ENCODE peak calls at places on chromosomes 13 and 19, in five cellular contexts. Q, K, M, U and N are unnamed samples.

GRCh38 chr19:53647792-53648191 is 16.0 kb downstream of the DPRX start:
- DNase-seq in Q (no peak), M (no peak), U (no peak), K (no peak), N (no peak)

GRCh38 chr13:24221007-24221406 is 60.5 kb downstream of the SPATA13 start:
- DNase-seq in K (peak; percentile 76), U (peak; percentile 84), Q (peak; percentile 3), M (no peak), N (no peak)

GRCh38 chr13:113951246-113951999 is 22.5 kb downstream of the C13orf46 start:
- DNase-seq in M (peak; percentile 85), Q (peak; percentile 81), K (peak; percentile 63), U (peak; percentile 23), N (peak; percentile 45)

GRCh38 chr13:36432106-36432544 is at the start of gene CCNA1:
- DNase-seq in M (peak; percentile 91), U (no peak), Q (peak; percentile 27), K (peak; percentile 10), N (no peak)

GRCh38 chr19:51712461-51713081 is 11.2 kb downstream of the HAS1 start:
- DNase-seq in Q (peak; percentile 65), U (no peak), K (peak; percentile 83), M (peak; percentile 51), N (peak; percentile 35)

GRCh38 chr19:32599736-32600157 is 18.8 kb downstream of the PDCD5 start:
- DNase-seq in U (peak; percentile 57), K (peak; percentile 85), Q (peak; percentile 80), M (no peak), N (peak; percentile 69)

GRCh38 chr19:18193388-18194207 is 580 bp downstream of the MPV17L2 start:
- DNase-seq in U (no peak), M (no peak), Q (peak; percentile 49), K (no peak), N (no peak)

GRCh38 chr13:28129911-28130693 is 8.2 kb upstream of the PAN3 start:
- DNase-seq in U (no peak), K (no peak), Q (no peak), M (no peak), N (peak; percentile 4)

GRCh38 chr19:44571830-44572661 is 41.3 kb upstream of the IGSF23 start:
- DNase-seq in U (no peak), M (no peak), K (no peak), Q (no peak), N (no peak)

GRCh38 chr13:77571956-77572355 is 36.5 kb downstream of the SCEL start:
- DNase-seq in M (no peak), K (no peak), U (no peak), Q (no peak), N (no peak)

GRCh38 chr19:2479556-2480194 is 3.7 kb downstream of the GADD45B start:
- DNase-seq in K (no peak), M (no peak), Q (no peak), U (no peak), N (no peak)

GRCh38 chr13:107202371-107203023 is 634.6 kb upstream of the ARGLU1 start:
- DNase-seq in Q (no peak), U (peak; percentile 54), K (no peak), M (no peak), N (peak; percentile 61)

GRCh38 chr13:50401721-50402510 is 386.7 kb downstream of the KCNRG start:
- DNase-seq in M (no peak), U (no peak), K (no peak), Q (no peak), N (peak; percentile 76)

GRCh38 chr19:35433448-35433847 is 14.6 kb upstream of the FFAR2 start:
- DNase-seq in K (no peak), Q (no peak), M (no peak), U (no peak), N (no peak)

GRCh38 chr19:44587863-44588752 is 25.3 kb upstream of the IGSF23 start:
- DNase-seq in Q (peak; percentile 80), M (no peak), K (peak; percentile 84), U (peak; percentile 51), N (peak; percentile 96)

GRCh38 chr19:29006057-29006735 is 206.8 kb downstream of the UQCRFS1 start:
- DNase-seq in Q (no peak), K (no peak), M (no peak), U (no peak), N (peak; percentile 57)

GRCh38 chr19:6061420-6062130 is 48.7 kb downstream of the RFX2 start:
- DNase-seq in M (no peak), K (no peak), U (no peak), Q (no peak), N (no peak)

GRCh38 chr19:8577247-8577646 is at the start of gene MYO1F:
- DNase-seq in Q (peak; percentile 58), M (no peak), K (no peak), U (no peak), N (no peak)

GRCh38 chr13:102122147-102122546 is 279.7 kb downstream of the FGF14 start:
- DNase-seq in Q (no peak), K (no peak), M (no peak), U (no peak), N (no peak)

GRCh38 chr13:107233541-107233940 is 665.6 kb upstream of the ARGLU1 start:
- DNase-seq in M (no peak), U (no peak), K (no peak), Q (no peak), N (no peak)

GRCh38 chr13:44068737-44069136 is 189.0 kb downstream of the LACC1 start:
- DNase-seq in K (peak; percentile 50), Q (no peak), U (no peak), M (no peak), N (peak; percentile 86)

GRCh38 chr13:23810842-23811241 is 78.4 kb downstream of the MIPEP start:
- DNase-seq in Q (no peak), K (no peak), U (no peak), M (no peak), N (no peak)

GRCh38 chr13:63690672-63691071 is 2275.0 kb upstream of the PCDH20 start:
- DNase-seq in U (no peak), Q (no peak), K (no peak), M (no peak), N (peak; percentile 26)

GRCh38 chr13:27053235-27053884 is 118.3 kb downstream of the USP12 start:
- DNase-seq in K (no peak), M (no peak), Q (peak; percentile 58), U (no peak), N (no peak)

GRCh38 chr13:101941095-101941777 is 460.6 kb downstream of the FGF14 start:
- DNase-seq in Q (no peak), U (no peak), M (no peak), K (peak; percentile 6), N (peak; percentile 2)

GRCh38 chr19:18416778-18417249 is 2.4 kb upstream of the SSBP4 start:
- DNase-seq in U (peak; percentile 70), K (peak; percentile 91), Q (peak; percentile 97), M (peak; percentile 86), N (peak; percentile 78)

GRCh38 chr13:51797664-51798488 is 6.1 kb downstream of the DHRS12 start:
- DNase-seq in M (peak; percentile 55), Q (peak; percentile 62), K (peak; percentile 67), U (peak; percentile 66), N (peak; percentile 69)

GRCh38 chr13:94382960-94383359 is 96.5 kb downstream of the DCT start:
- DNase-seq in Q (no peak), M (no peak), U (no peak), K (no peak), N (no peak)

GRCh38 chr19:33293255-33294057 is 8.9 kb downstream of the CEBPA start:
- DNase-seq in K (peak; percentile 89), M (no peak), U (peak; percentile 93), Q (peak; percentile 38), N (peak; percentile 71)

GRCh38 chr13:79096099-79096498 is 310.0 kb downstream of the RBM26 start:
- DNase-seq in U (no peak), Q (no peak), K (no peak), M (no peak), N (no peak)

GRCh38 chr13:26050568-26051230 is 1.1 kb downstream of the SHISA2 start:
- DNase-seq in K (peak; percentile 2), Q (no peak), U (no peak), M (peak; percentile 80), N (no peak)
- TF ChIP-seq USF2 in K (no peak), Q (no peak), U (no peak), M (no peak), N (no peak)

DNA sequence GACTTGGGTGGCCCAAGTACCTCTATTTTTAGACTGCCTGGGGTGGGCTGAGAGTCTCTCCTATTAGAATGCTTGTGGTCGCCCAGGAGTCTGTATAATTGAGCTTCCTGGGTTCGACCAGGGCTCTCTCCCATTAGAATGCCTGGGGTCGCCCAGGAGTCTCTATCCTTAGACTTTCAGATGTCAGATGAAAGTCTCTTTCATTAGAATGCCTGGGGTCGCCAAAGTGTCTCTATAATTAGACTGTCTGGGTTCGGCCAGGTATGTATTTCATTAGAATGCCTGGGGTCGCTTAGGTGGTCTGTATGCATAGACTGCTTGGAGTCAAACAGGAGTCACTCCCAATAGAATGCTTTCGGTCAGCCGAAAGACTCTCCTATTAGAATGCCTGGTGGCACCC is 1471.7 kb downstream of the UQCRFS1 start:
- DNase-seq in Q (no peak), K (no peak), M (no peak), U (no peak), N (no peak)
- TF ChIP-seq MAFK in Q (no peak), K (no peak), M (no peak), U (no peak), N (no peak)

DNA sequence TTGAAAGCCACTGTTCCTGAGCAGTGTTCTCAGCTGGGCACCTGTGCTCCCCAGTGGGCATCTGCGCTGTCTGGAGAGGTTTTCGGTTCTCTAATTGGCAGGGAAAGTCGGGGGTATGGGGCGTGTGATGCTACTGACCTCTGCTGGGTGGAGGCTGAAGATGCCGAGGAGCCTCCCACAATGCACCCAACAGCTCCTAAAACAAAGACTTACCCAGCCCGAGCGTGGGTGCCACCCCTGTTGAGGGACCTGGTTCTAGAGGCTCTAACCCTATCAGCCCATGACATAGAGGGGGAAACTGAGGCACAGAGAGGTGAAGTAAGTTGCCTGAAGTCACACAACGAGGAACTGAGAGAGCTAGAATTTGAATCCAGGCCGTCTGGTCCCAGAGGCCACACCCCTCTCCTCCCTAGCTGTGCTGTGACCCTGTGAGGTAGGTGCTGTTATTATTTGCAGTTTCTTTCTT is 2.3 kb downstream of the SPACA4 start:
- DNase-seq in M (peak; percentile 76), U (peak; percentile 42), Q (peak; percentile 69), K (peak; percentile 83), N (no peak)
- TF ChIP-seq USF2 in M (no peak), U (no peak), Q (no peak), K (no peak), N (no peak)

GRCh38 chr19:58407658-58408151 is 744 bp upstream of the ZNF584 start:
- DNase-seq in K (no peak), U (peak; percentile 57), M (no peak), Q (peak; percentile 59), N (peak; percentile 25)
- TF ChIP-seq MAFK in K (no peak), U (no peak), M (no peak), Q (no peak), N (no peak)

GRCh38 chr19:55624109-55625003 is at the start of gene ZNF784:
- DNase-seq in Q (peak; percentile 95), U (peak; percentile 82), M (peak; percentile 95), K (peak; percentile 96), N (peak; percentile 90)

GRCh38 chr19:55622242-55622969 is 2.0 kb downstream of the ZNF784 start:
- DNase-seq in U (no peak), K (no peak), M (no peak), Q (no peak), N (no peak)

GRCh38 chr19:55625004-55625326 is 599 bp upstream of the ZNF784 start:
- DNase-seq in M (no peak), K (no peak), U (no peak), Q (no peak), N (no peak)

GRCh38 chr19:55623130-55623868 is 1.1 kb downstream of the ZNF784 start:
- DNase-seq in M (no peak), Q (peak; percentile 42), U (no peak), K (no peak), N (no peak)

GRCh38 chr19:55626350-55626749 is 2.0 kb upstream of the ZNF784 start:
- DNase-seq in K (no peak), U (no peak), Q (no peak), M (no peak), N (no peak)
- TF ChIP-seq USF2 in K (no peak), U (no peak), Q (no peak), M (no peak), N (no peak)